ENCODE peak calls at places on chromosomes 3 and 15, in four cellular contexts. T, A, C and U are unnamed samples.
A peak's percentile ranks its signal among the peaks of the same experiment; 100 is the strongest.

GRCh38 chr3:168977696-168978374 is 685.7 kb downstream of the MECOM start:
- DNase-seq in T (no peak), A (no peak), C (no peak), U (no peak)

GRCh38 chr15:65731926-65732325 is 60.2 kb downstream of the DENND4A start:
- DNase-seq in T (no peak), A (no peak), C (no peak), U (no peak)

GRCh38 chr15:67193223-67194009 is 61.0 kb downstream of the AAGAB start:
- DNase-seq in T (no peak), A (no peak), C (no peak), U (no peak)

GRCh38 chr15:39624806-39625205 is 43.9 kb downstream of the THBS1 start:
- DNase-seq in T (peak; percentile 82), A (no peak), C (no peak), U (no peak)

GRCh38 chr3:47678446-47679338 is 100.0 kb upstream of the CSPG5 start:
- DNase-seq in T (no peak), A (no peak), C (no peak), U (no peak)

GRCh38 chr15:35005933-35006332 is 17.8 kb upstream of the ZNF770 start:
- DNase-seq in T (no peak), A (no peak), C (no peak), U (no peak)

GRCh38 chr3:155321418-155321817 is 27.9 kb upstream of the STRIT1 start:
- DNase-seq in T (no peak), A (no peak), C (no peak), U (no peak)

GRCh38 chr3:181176610-181177009 is 187.1 kb upstream of the DNAJC19 start:
- DNase-seq in T (peak; percentile 65), A (no peak), C (peak; percentile 15), U (peak; percentile 10)

GRCh38 chr3:57805674-57806073 is 49.6 kb downstream of the SLMAP start:
- DNase-seq in T (no peak), A (no peak), C (peak; percentile 37), U (no peak)

GRCh38 chr3:183897606-183898384 is 13.1 kb upstream of the PARL start:
- DNase-seq in T (no peak), A (no peak), C (no peak), U (no peak)

GRCh38 chr3:94024385-94024784 is 4.0 kb downstream of the STX19 start:
- DNase-seq in T (no peak), A (no peak), C (no peak), U (no peak)

GRCh38 chr3:51974277-51974962 is 444 bp upstream of the ABHD14A start:
- DNase-seq in T (peak; percentile 39), A (no peak), C (no peak), U (no peak)